ENCODE peak calls at places on chromosomes 2 and 18, in six cellular contexts. J is T-cell, A is iPS-NIHi11, B is ELF-1, Y is left lobe of liver, L is RPMI8226. X is an unnamed sample.

GRCh38 chr18:36440614-36441013 is 143.1 kb downstream of the FHOD3 start:
- DNase-seq in A (no peak), B (no peak), J (no peak), Y (no peak), L (no peak), X (no peak)

GRCh38 chr2:83115155-83115554 is 1343.9 kb downstream of the SUCLG1 start:
- DNase-seq in Y (no peak), L (no peak), B (no peak), J (no peak), A (no peak), X (no peak)

GRCh38 chr2:209321076-209321475 is 102.8 kb upstream of the MAP2 start:
- DNase-seq in A (no peak), J (no peak), B (no peak), Y (no peak), L (no peak), X (no peak)

GRCh38 chr2:64975232-64975791 is 13.9 kb upstream of the SLC1A4 start:
- DNase-seq in B (peak; percentile 25), Y (peak; percentile 93), L (peak; percentile 90), A (no peak), J (no peak), X (peak; percentile 70)

GRCh38 chr2:127410871-127411396 is 7.3 kb upstream of the PROC start:
- DNase-seq in Y (no peak), J (no peak), B (no peak), L (peak; percentile 58), A (no peak), X (peak; percentile 57)

GRCh38 chr18:48828713-48829442 is 121.9 kb downstream of the SMAD7 start:
- DNase-seq in Y (peak; percentile 37), B (peak; percentile 51), L (no peak), J (no peak), A (no peak), X (no peak)

GRCh38 chr2:220748875-220749479 is 823.1 kb downstream of the EPHA4 start:
- DNase-seq in L (no peak), J (no peak), A (no peak), Y (no peak), B (peak; percentile 81), X (no peak)

GRCh38 chr18:44036500-44036899 is 644.2 kb upstream of the SETBP1 start:
- DNase-seq in B (no peak), L (no peak), A (peak; percentile 36), J (no peak), Y (no peak), X (no peak)

GRCh38 chr2:178155524-178155923 is 38.8 kb upstream of the OSBPL6 start:
- DNase-seq in L (no peak), Y (no peak), J (no peak), A (no peak), B (no peak), X (no peak)

GRCh38 chr2:207830778-207831549 is 61.3 kb upstream of the FZD5 start:
- DNase-seq in Y (peak; percentile 40), A (no peak), B (no peak), J (no peak), L (no peak), X (no peak)

GRCh38 chr18:59357928-59358327 is 1.1 kb downstream of the LMAN1 start:
- DNase-seq in A (no peak), J (no peak), L (peak; percentile 78), Y (no peak), B (no peak), X (peak; percentile 31)

GRCh38 chr2:135985826-135986393 is 484 bp upstream of the DARS1 start:
- DNase-seq in J (no peak), B (no peak), L (peak; percentile 81), A (no peak), Y (no peak), X (no peak)

GRCh38 chr2:200786423-200786822 is 25.3 kb upstream of the BZW1 start:
- DNase-seq in J (no peak), Y (no peak), B (no peak), A (no peak), L (no peak), X (no peak)

GRCh38 chr18:74509856-74510769 is 13.9 kb downstream of the CNDP2 start:
- DNase-seq in B (no peak), L (no peak), J (no peak), A (no peak), Y (peak; percentile 37), X (no peak)

GRCh38 chr2:3073721-3074120 is 303.9 kb downstream of the EIPR1 start:
- DNase-seq in A (no peak), Y (no peak), J (no peak), B (peak; percentile 69), L (no peak), X (no peak)

GRCh38 chr2:7454592-7454991 is 537.4 kb downstream of the RNF144A start:
- DNase-seq in A (no peak), B (no peak), J (no peak), L (no peak), Y (no peak), X (no peak)

GRCh38 chr2:46649004-46649403 is 169.6 kb downstream of the TMEM247 start:
- DNase-seq in L (no peak), Y (no peak), A (no peak), J (no peak), B (no peak), X (no peak)

GRCh38 chr18:50162486-50163304 is 32.3 kb downstream of the MYO5B start:
- DNase-seq in Y (no peak), A (no peak), J (no peak), L (no peak), B (peak; percentile 42), X (peak; percentile 37)

GRCh38 chr2:162473-163135 is 101.2 kb downstream of the SH3YL1 start:
- DNase-seq in L (no peak), A (no peak), B (no peak), Y (no peak), J (no peak), X (no peak)